ENCODE peak calls at places on chromosomes 7 and 10, in seven cellular contexts. One of them, this sample, is unnamed.

GRCh38 chr10:91313761-91314520 is 93.5 kb downstream of the PCGF5 start:
- DNase-seq in caudate nucleus: no peak
- DNase-seq in ELR: peak
- DNase-seq in posterior cingulate gyrus: no peak
- DNase-seq in endothelial cell of umbilical vein: peak
- DNase-seq in stimulated activated naive CD8-positive, alpha-beta T cell treated with anti-CD3 and anti-CD28 coated beads, Interleukin-15, amount 100 ng/mL, for 72 hours: no peak
- DNase-seq in NCI-H526: no peak
- DNase-seq in this sample: peak

GRCh38 chr7:154676422-154677073 is 326.4 kb downstream of the PAXIP1 start:
- DNase-seq in stimulated activated naive CD8-positive, alpha-beta T cell treated with anti-CD3 and anti-CD28 coated beads, Interleukin-15, amount 100 ng/mL, for 72 hours: no peak
- DNase-seq in ELR: no peak
- DNase-seq in NCI-H526: no peak
- DNase-seq in posterior cingulate gyrus: no peak
- DNase-seq in caudate nucleus: no peak
- DNase-seq in endothelial cell of umbilical vein: no peak
- DNase-seq in this sample: no peak

GRCh38 chr7:99193527-99194214 is 14.2 kb downstream of the KPNA7 start:
- DNase-seq in NCI-H526: no peak
- DNase-seq in caudate nucleus: no peak
- DNase-seq in ELR: peak
- DNase-seq in posterior cingulate gyrus: no peak
- DNase-seq in endothelial cell of umbilical vein: no peak
- DNase-seq in stimulated activated naive CD8-positive, alpha-beta T cell treated with anti-CD3 and anti-CD28 coated beads, Interleukin-15, amount 100 ng/mL, for 72 hours: no peak
- DNase-seq in this sample: peak

GRCh38 chr10:119518936-119519335 is 23.6 kb downstream of the RGS10 start:
- DNase-seq in NCI-H526: no peak
- DNase-seq in posterior cingulate gyrus: no peak
- DNase-seq in caudate nucleus: no peak
- DNase-seq in ELR: no peak
- DNase-seq in endothelial cell of umbilical vein: no peak
- DNase-seq in stimulated activated naive CD8-positive, alpha-beta T cell treated with anti-CD3 and anti-CD28 coated beads, Interleukin-15, amount 100 ng/mL, for 72 hours: no peak
- DNase-seq in this sample: no peak

GRCh38 chr7:55309040-55309991 is 55.8 kb upstream of the LANCL2 start:
- DNase-seq in ELR: no peak
- DNase-seq in stimulated activated naive CD8-positive, alpha-beta T cell treated with anti-CD3 and anti-CD28 coated beads, Interleukin-15, amount 100 ng/mL, for 72 hours: peak
- DNase-seq in endothelial cell of umbilical vein: no peak
- DNase-seq in NCI-H526: no peak
- DNase-seq in posterior cingulate gyrus: no peak
- DNase-seq in caudate nucleus: no peak
- DNase-seq in this sample: no peak

GRCh38 chr10:62594093-62594520 is 210.4 kb upstream of the ADO start:
- DNase-seq in posterior cingulate gyrus: peak
- DNase-seq in stimulated activated naive CD8-positive, alpha-beta T cell treated with anti-CD3 and anti-CD28 coated beads, Interleukin-15, amount 100 ng/mL, for 72 hours: peak
- DNase-seq in ELR: peak
- DNase-seq in caudate nucleus: peak
- DNase-seq in NCI-H526: no peak
- DNase-seq in endothelial cell of umbilical vein: peak
- DNase-seq in this sample: peak

GRCh38 chr7:151992375-151992774 is 33.1 kb upstream of the GALNT11 start:
- DNase-seq in ELR: peak
- DNase-seq in posterior cingulate gyrus: peak
- DNase-seq in endothelial cell of umbilical vein: peak
- DNase-seq in caudate nucleus: no peak
- DNase-seq in NCI-H526: peak
- DNase-seq in stimulated activated naive CD8-positive, alpha-beta T cell treated with anti-CD3 and anti-CD28 coated beads, Interleukin-15, amount 100 ng/mL, for 72 hours: peak
- DNase-seq in this sample: peak

GRCh38 chr10:105797234-105797890 is 1156.3 kb downstream of the SORCS3 start:
- DNase-seq in stimulated activated naive CD8-positive, alpha-beta T cell treated with anti-CD3 and anti-CD28 coated beads, Interleukin-15, amount 100 ng/mL, for 72 hours: no peak
- DNase-seq in NCI-H526: peak
- DNase-seq in ELR: peak
- DNase-seq in caudate nucleus: no peak
- DNase-seq in posterior cingulate gyrus: no peak
- DNase-seq in endothelial cell of umbilical vein: peak
- DNase-seq in this sample: peak

GRCh38 chr10:113709221-113709838 is 29.6 kb downstream of the CASP7 start:
- DNase-seq in NCI-H526: peak
- DNase-seq in posterior cingulate gyrus: no peak
- DNase-seq in stimulated activated naive CD8-positive, alpha-beta T cell treated with anti-CD3 and anti-CD28 coated beads, Interleukin-15, amount 100 ng/mL, for 72 hours: no peak
- DNase-seq in caudate nucleus: no peak
- DNase-seq in ELR: peak
- DNase-seq in endothelial cell of umbilical vein: peak
- DNase-seq in this sample: peak

GRCh38 chr10:5811387-5811821 is 1.8 kb downstream of the GDI2 start:
- DNase-seq in endothelial cell of umbilical vein: peak
- DNase-seq in NCI-H526: peak
- DNase-seq in posterior cingulate gyrus: no peak
- DNase-seq in ELR: peak
- DNase-seq in caudate nucleus: no peak
- DNase-seq in stimulated activated naive CD8-positive, alpha-beta T cell treated with anti-CD3 and anti-CD28 coated beads, Interleukin-15, amount 100 ng/mL, for 72 hours: no peak
- DNase-seq in this sample: peak

GRCh38 chr7:30727061-30727945 is 24.6 kb upstream of the INMT start:
- DNase-seq in posterior cingulate gyrus: no peak
- DNase-seq in NCI-H526: peak
- DNase-seq in caudate nucleus: no peak
- DNase-seq in endothelial cell of umbilical vein: no peak
- DNase-seq in stimulated activated naive CD8-positive, alpha-beta T cell treated with anti-CD3 and anti-CD28 coated beads, Interleukin-15, amount 100 ng/mL, for 72 hours: peak
- DNase-seq in ELR: peak
- DNase-seq in this sample: no peak

GRCh38 chr10:84138478-84139125 is 707 bp upstream of the GHITM start:
- DNase-seq in endothelial cell of umbilical vein: no peak
- DNase-seq in posterior cingulate gyrus: no peak
- DNase-seq in stimulated activated naive CD8-positive, alpha-beta T cell treated with anti-CD3 and anti-CD28 coated beads, Interleukin-15, amount 100 ng/mL, for 72 hours: peak
- DNase-seq in caudate nucleus: no peak
- DNase-seq in NCI-H526: no peak
- DNase-seq in ELR: peak
- DNase-seq in this sample: no peak

GRCh38 chr7:121510302-121510701 is 114.2 kb upstream of the FAM3C start:
- DNase-seq in endothelial cell of umbilical vein: no peak
- DNase-seq in NCI-H526: no peak
- DNase-seq in ELR: no peak
- DNase-seq in caudate nucleus: no peak
- DNase-seq in posterior cingulate gyrus: no peak
- DNase-seq in stimulated activated naive CD8-positive, alpha-beta T cell treated with anti-CD3 and anti-CD28 coated beads, Interleukin-15, amount 100 ng/mL, for 72 hours: no peak
- DNase-seq in this sample: no peak

GRCh38 chr10:117532451-117533107 is 10.0 kb upstream of the EMX2 start:
- DNase-seq in caudate nucleus: no peak
- DNase-seq in posterior cingulate gyrus: no peak
- DNase-seq in NCI-H526: no peak
- DNase-seq in stimulated activated naive CD8-positive, alpha-beta T cell treated with anti-CD3 and anti-CD28 coated beads, Interleukin-15, amount 100 ng/mL, for 72 hours: no peak
- DNase-seq in endothelial cell of umbilical vein: no peak
- DNase-seq in ELR: no peak
- DNase-seq in this sample: no peak

GRCh38 chr7:72326365-72326764 is 85.8 kb downstream of the CALN1 start:
- DNase-seq in ELR: no peak
- DNase-seq in endothelial cell of umbilical vein: no peak
- DNase-seq in caudate nucleus: no peak
- DNase-seq in NCI-H526: no peak
- DNase-seq in posterior cingulate gyrus: no peak
- DNase-seq in stimulated activated naive CD8-positive, alpha-beta T cell treated with anti-CD3 and anti-CD28 coated beads, Interleukin-15, amount 100 ng/mL, for 72 hours: no peak
- DNase-seq in this sample: no peak

GRCh38 chr7:82566752-82567151 is 123.2 kb upstream of the CACNA2D1 start:
- DNase-seq in caudate nucleus: no peak
- DNase-seq in posterior cingulate gyrus: no peak
- DNase-seq in NCI-H526: no peak
- DNase-seq in stimulated activated naive CD8-positive, alpha-beta T cell treated with anti-CD3 and anti-CD28 coated beads, Interleukin-15, amount 100 ng/mL, for 72 hours: no peak
- DNase-seq in ELR: no peak
- DNase-seq in endothelial cell of umbilical vein: peak
- DNase-seq in this sample: no peak

This sample was measured in A673.